ENCODE peak calls at places on chromosomes 13 and 19, in nine cellular contexts. B is neural progenitor cell; H is BJ; O is CD4-positive, CD25-positive, alpha-beta regulatory T cell; P is iPS DF 6.9; C is coronary artery; Y is right lobe of liver; G is PC-3; T is fibroblast of mammary gland. N is an unnamed sample.
A peak's percentile ranks its signal among the peaks of the same experiment; 100 is the strongest.

GRCh38 chr19:17680235-17680722 is 7.9 kb downstream of the UNC13A start:
- DNase-seq in B (peak; percentile 67), H (peak; percentile 41), O (peak; percentile 15), P (no peak), C (peak; percentile 89), Y (peak; percentile 64), G (peak; percentile 51), T (peak; percentile 33), N (no peak)

GRCh38 chr19:46579286-46579944 is 21.7 kb upstream of the CALM3 start:
- DNase-seq in B (peak; percentile 55), H (no peak), O (peak; percentile 25), P (no peak), C (no peak), Y (no peak), G (peak; percentile 8), T (no peak), N (no peak)

GRCh38 chr19:33550741-33551140 is 29.1 kb upstream of the PEPD start:
- DNase-seq in B (no peak), H (no peak), O (no peak), P (no peak), C (no peak), Y (no peak), G (no peak), T (no peak), N (no peak)

GRCh38 chr13:110911880-110912279 is 3.0 kb downstream of the ANKRD10 start:
- DNase-seq in B (no peak), H (no peak), O (no peak), P (no peak), C (no peak), Y (no peak), G (peak; percentile 71), T (no peak), N (peak; percentile 69)

GRCh38 chr13:39451860-39452301 is 151.1 kb downstream of the LHFPL6 start:
- DNase-seq in B (no peak), H (no peak), O (no peak), P (no peak), C (no peak), Y (no peak), G (no peak), T (peak; percentile 37), N (no peak)

GRCh38 chr19:47699360-47699917 is 13.8 kb upstream of the EHD2 start:
- DNase-seq in B (peak; percentile 77), H (no peak), O (peak; percentile 33), P (no peak), C (no peak), Y (no peak), G (peak; percentile 43), T (peak; percentile 45), N (no peak)

GRCh38 chr13:108086678-108087077 is 128.7 kb downstream of the LIG4 start:
- DNase-seq in B (peak; percentile 18), H (no peak), O (no peak), P (no peak), C (no peak), Y (no peak), G (peak; percentile 51), T (no peak), N (no peak)

GRCh38 chr19:1943661-1944087 is 2.7 kb downstream of the CSNK1G2 start:
- DNase-seq in B (no peak), H (no peak), O (no peak), P (no peak), C (no peak), Y (no peak), G (no peak), T (no peak), N (no peak)

GRCh38 chr13:42894765-42895181 is 97.3 kb downstream of the EPSTI1 start:
- DNase-seq in B (no peak), H (no peak), O (no peak), P (no peak), C (no peak), Y (no peak), G (peak; percentile 51), T (peak; percentile 70), N (no peak)

GRCh38 chr19:46416077-46416709 is 2.8 kb upstream of the CCDC8 start:
- DNase-seq in B (peak; percentile 98), H (peak; percentile 42), O (no peak), P (no peak), C (peak; percentile 89), Y (peak; percentile 64), G (peak; percentile 63), T (peak; percentile 81), N (no peak)

GRCh38 chr13:48950507-48950886 is 25.2 kb upstream of the FNDC3A start:
- DNase-seq in B (no peak), H (peak; percentile 7), O (no peak), P (no peak), C (no peak), Y (no peak), G (peak; percentile 38), T (peak; percentile 47), N (no peak)

GRCh38 chr19:14473073-14473790 is 1.9 kb downstream of the PTGER1 start:
- DNase-seq in B (no peak), H (no peak), O (no peak), P (no peak), C (no peak), Y (no peak), G (no peak), T (no peak), N (no peak)
- H3K4me3 ChIP-seq in B (peak overlapping the region; percentile 51), H (no peak overlapping the region), O (no peak overlapping the region), P (no peak overlapping the region), C (peak overlapping the region; percentile 54), Y (no peak overlapping the region), G (no peak overlapping the region), T (no peak overlapping the region), N (no peak overlapping the region)

DNA sequence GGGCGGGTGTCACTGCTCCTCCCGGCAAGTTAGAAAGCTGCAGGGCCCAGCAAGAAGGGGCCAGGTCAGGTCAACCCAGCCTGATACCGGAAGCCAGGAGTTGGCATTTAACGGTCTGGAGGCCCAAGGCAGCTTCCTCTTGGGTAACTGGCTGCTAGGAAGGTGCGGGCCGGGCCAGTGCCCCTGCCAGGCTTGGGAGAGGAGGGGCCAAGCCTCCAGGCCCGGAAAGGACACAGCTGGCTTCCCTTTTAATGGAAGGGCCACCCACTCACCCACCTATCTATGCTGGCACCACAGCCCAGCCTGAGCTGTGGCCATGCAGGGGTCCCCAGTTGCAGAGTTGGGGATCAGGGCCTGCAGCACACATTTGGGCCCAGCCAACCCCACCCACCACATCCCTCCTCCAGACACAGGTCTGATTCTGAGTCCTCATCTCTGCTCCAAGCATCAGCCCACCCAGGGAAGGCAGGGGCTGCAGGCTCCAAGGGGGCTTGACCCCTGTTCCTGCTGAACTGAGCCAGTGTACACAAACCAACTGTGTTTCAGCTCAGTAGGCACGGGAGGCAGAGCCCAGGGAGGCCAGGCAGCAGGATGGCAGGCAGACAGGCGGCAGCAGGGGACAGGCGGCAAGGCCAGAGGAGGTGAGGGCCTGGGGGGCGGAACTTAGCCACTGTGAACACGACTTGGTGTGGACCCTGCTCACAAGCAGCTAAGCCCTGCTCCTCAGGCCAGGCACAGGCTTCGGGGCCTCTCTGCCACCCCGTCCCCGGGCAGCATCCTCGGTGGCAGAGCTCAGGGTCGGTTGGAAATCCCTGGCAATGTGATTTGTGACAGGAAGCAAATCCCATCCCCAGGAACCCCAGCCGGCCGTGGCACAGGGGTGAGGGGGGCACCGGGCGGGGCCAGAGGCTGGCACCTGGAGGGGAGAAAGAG is 40.8 kb downstream of the ZSWIM4 start:
- DNase-seq in B (no peak), H (no peak), O (peak; percentile 25), P (no peak), C (peak; percentile 84), Y (peak; percentile 59), G (no peak), T (no peak), N (no peak)
- H3K4me3 ChIP-seq in B (no peak overlapping the region), H (no peak overlapping the region), O (no peak overlapping the region), P (no peak overlapping the region), C (peak overlapping the region; percentile 99), Y (no peak overlapping the region), G (no peak overlapping the region), T (no peak overlapping the region), N (no peak overlapping the region)

DNA sequence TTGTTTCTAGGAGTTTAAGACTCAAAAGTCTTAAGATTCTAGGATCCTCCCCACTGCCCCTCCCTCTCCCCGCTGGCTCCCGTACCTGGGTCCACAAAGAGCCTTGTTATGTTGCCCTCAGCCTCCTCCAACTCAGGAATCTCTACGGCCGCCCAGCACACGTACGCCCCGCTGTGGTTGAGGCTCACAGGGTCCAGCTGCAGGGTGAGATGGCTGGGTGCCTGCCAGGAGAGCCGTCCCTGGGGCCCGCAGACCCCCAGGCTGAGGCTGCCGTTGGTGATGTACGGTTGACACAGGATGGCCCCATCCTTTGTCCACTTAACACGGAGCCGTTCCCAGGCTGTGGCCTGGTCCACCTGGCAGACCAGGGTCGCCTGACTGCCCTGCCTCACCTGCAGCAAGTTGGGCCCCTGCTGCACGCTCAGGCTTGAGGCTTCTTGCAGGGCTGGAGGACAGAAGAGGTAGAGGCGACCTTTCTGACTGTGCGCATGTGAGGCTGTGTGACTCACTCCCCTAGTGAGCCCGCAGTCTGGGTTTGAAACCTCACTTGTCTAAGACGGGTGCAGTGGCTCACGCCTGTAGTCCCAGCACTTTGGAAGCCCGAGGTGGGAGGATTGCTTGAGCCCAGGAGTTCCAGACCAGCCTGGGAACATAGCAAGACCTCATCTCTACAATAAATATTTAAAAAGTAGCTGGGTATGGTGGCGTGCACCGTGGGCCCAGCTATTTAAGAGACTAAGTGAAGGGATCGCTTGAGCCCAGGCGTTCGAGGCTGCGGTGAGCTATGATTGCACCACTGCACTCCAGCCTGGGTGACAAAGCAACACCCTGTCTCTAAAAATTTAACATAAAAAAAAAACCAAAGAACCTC is 4.1 kb downstream of the TMIGD2 start:
- DNase-seq in B (peak; percentile 19), H (no peak), O (no peak), P (no peak), C (no peak), Y (no peak), G (no peak), T (no peak), N (no peak)
- H3K4me3 ChIP-seq in B (no peak overlapping the region), H (no peak overlapping the region), O (no peak overlapping the region), P (no peak overlapping the region), C (no peak overlapping the region), Y (no peak overlapping the region), G (no peak overlapping the region), T (no peak overlapping the region), N (no peak overlapping the region)

GRCh38 chr19:39444598-39445257 is 654 bp upstream of the SUPT5H start:
- DNase-seq in B (no peak), H (no peak), O (no peak), P (no peak), C (no peak), Y (no peak), G (no peak), T (peak; percentile 40), N (no peak)

GRCh38 chr19:39445258-39446071 is at the start of gene SUPT5H:
- DNase-seq in B (peak; percentile 99), H (peak; percentile 83), O (peak; percentile 98), P (peak; percentile 97), C (peak; percentile 98), Y (peak; percentile 99), G (peak; percentile 96), T (peak; percentile 97), N (peak; percentile 91)

GRCh38 chr19:39446365-39447084 is 1.1 kb downstream of the SUPT5H start:
- DNase-seq in B (no peak), H (no peak), O (no peak), P (no peak), C (no peak), Y (no peak), G (no peak), T (no peak), N (no peak)

GRCh38 chr19:39449116-39449797 is 3.9 kb downstream of the SUPT5H start:
- DNase-seq in B (no peak), H (no peak), O (no peak), P (no peak), C (no peak), Y (no peak), G (no peak), T (no peak), N (no peak)

DNA sequence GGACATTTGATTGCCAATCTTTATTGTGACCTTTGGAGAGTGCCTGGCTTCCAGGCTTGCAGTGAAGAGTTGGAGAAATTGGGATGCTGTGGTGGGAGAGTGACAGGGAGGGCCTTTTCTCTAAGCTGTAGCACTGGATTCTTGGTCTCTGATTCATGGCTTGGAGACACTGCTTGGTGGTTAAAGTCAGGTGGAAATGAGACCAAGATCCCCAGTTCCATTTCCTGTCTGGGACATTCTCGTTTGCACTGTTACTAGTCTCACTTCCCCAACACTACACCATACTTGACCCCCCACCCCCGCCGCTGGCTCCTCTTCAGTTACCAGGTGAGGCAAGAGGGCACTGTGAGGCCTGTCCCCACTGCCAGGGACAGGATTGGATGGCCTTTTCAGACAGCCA is 2.9 kb downstream of the SUPT5H start:
- DNase-seq in B (no peak), H (no peak), O (no peak), P (no peak), C (no peak), Y (no peak), G (peak; percentile 75), T (peak; percentile 30), N (no peak)
- H3K4me3 ChIP-seq in B (no peak overlapping the region), H (no peak overlapping the region), O (peak overlapping the region; percentile 99), P (no peak overlapping the region), C (no peak overlapping the region), Y (no peak overlapping the region), G (peak overlapping the region; percentile 93), T (no peak overlapping the region), N (peak overlapping the region; percentile 32)

N was measured in keratinocyte.